ENCODE peak calls at places on chromosomes 16 and 17, in six cellular contexts. T is neural progenitor cell, Y is PC-9, P is adrenal gland, J is esophagus squamous epithelium, S is cardiac muscle cell. D is an unnamed sample.

GRCh38 chr16:12067714-12068401 is 91.3 kb downstream of the SNX29 start:
- DNase-seq in P (peak; percentile 73), J (no peak), T (peak; percentile 77), Y (peak; percentile 59), S (peak; percentile 75), D (no peak)

GRCh38 chr16:19114359-19115147 is 789 bp downstream of the ITPRIPL2 start:
- DNase-seq in T (peak; percentile 44), J (no peak), Y (peak; percentile 55), P (peak; percentile 83), S (no peak), D (peak; percentile 80)

GRCh38 chr17:9905902-9906301 is 831 bp upstream of the RCVRN start:
- DNase-seq in P (no peak), Y (no peak), T (peak; percentile 66), J (no peak), S (peak; percentile 35), D (no peak)

GRCh38 chr17:83180264-83180995 is 101.0 kb downstream of the METRNL start:
- DNase-seq in T (no peak), P (no peak), S (no peak), Y (no peak), J (no peak), D (no peak)

GRCh38 chr16:56558024-56558747 is 6.7 kb upstream of the MT4 start:
- DNase-seq in S (no peak), T (no peak), J (no peak), Y (no peak), P (peak; percentile 66), D (no peak)

GRCh38 chr17:42166196-42166763 is 11.5 kb upstream of the RAB5C start:
- DNase-seq in T (no peak), J (no peak), P (no peak), Y (no peak), S (no peak), D (no peak)

GRCh38 chr17:6757747-6758146 is 1.9 kb downstream of the XAF1 start:
- DNase-seq in Y (peak; percentile 15), S (no peak), T (no peak), P (no peak), J (no peak), D (no peak)

GRCh38 chr17:37527249-37527851 is 37.7 kb downstream of the DUSP14 start:
- DNase-seq in T (peak; percentile 68), S (peak; percentile 61), P (no peak), J (no peak), Y (no peak), D (no peak)

GRCh38 chr16:53695070-53695469 is 8.6 kb downstream of the RPGRIP1L start:
- DNase-seq in J (no peak), P (no peak), S (no peak), Y (no peak), T (no peak), D (no peak)

GRCh38 chr17:32684087-32684828 is 192.7 kb downstream of the MYO1D start:
- DNase-seq in P (no peak), Y (no peak), J (no peak), S (no peak), T (no peak), D (no peak)

GRCh38 chr17:45050680-45051059 is 762 bp downstream of the DCAKD start:
- DNase-seq in S (no peak), J (no peak), T (peak; percentile 45), P (no peak), Y (no peak), D (no peak)

GRCh38 chr17:75806822-75807500 is 22.4 kb downstream of the UNK start:
- DNase-seq in T (no peak), P (peak; percentile 9), S (no peak), J (no peak), Y (no peak), D (no peak)

GRCh38 chr17:51427259-51428255 is 167.2 kb downstream of the UTP18 start:
- DNase-seq in J (no peak), P (no peak), S (no peak), T (no peak), Y (no peak), D (no peak)

GRCh38 chr17:56902350-56902749 is 11.5 kb downstream of the TRIM25 start:
- DNase-seq in S (no peak), Y (no peak), P (no peak), T (no peak), J (no peak), D (no peak)

GRCh38 chr17:17116406-17116805 is 74.1 kb downstream of the MPRIP start:
- DNase-seq in Y (no peak), P (no peak), S (no peak), T (no peak), J (no peak), D (no peak)

GRCh38 chr17:27552467-27552779 is 78.6 kb upstream of the LGALS9 start:
- DNase-seq in Y (peak; percentile 96), J (no peak), P (no peak), S (no peak), T (no peak), D (no peak)

DNA sequence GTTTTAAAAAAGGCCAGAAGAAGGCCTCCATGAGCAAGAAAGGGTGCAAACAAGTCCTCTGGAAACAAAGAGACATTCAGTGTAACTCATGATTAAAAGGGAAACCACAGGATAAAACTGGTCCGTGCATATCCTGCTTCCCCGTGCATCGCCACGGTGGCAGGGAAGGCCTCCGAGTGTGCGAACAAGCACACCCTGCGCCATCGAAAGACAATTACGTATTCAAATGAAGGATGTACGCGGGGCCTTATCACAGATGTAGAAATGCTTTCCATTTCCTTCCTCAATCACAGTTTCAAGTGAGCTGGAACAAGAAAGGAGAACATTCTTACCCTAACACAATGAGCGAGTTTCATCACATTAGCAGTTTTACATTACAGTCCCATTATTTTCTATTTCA is 48.3 kb downstream of the TOX3 start:
- DNase-seq in Y (no peak), T (peak; percentile 37), S (no peak), P (no peak), J (no peak), D (no peak)
- H3K27ac ChIP-seq in Y (no peak overlapping the region), T (peak overlapping the region; percentile 72), S (no peak overlapping the region), P (no peak overlapping the region), J (no peak overlapping the region), D (no peak overlapping the region)

GRCh38 chr17:77434136-77435114 is 293.7 kb downstream of the SEC14L1 start:
- DNase-seq in Y (no peak), S (no peak), P (no peak), T (no peak), J (no peak), D (no peak)
- H3K4me3 ChIP-seq in Y (no peak overlapping the region), S (no peak overlapping the region), P (no peak overlapping the region), T (no peak overlapping the region), J (no peak overlapping the region), D (no peak overlapping the region)

GRCh38 chr16:58684001-58684353 is 593 bp downstream of the SLC38A7 start:
- DNase-seq in T (no peak), Y (no peak), P (peak; percentile 46), J (no peak), S (no peak), D (no peak)
- H3K27ac ChIP-seq in T (no peak overlapping the region), Y (no peak overlapping the region), P (peak overlapping the region; percentile 85), J (peak overlapping the region; percentile 79), S (peak overlapping the region; percentile 77), D (peak overlapping the region; percentile 94)

GRCh38 chr17:50268632-50269287 is 5.5 kb upstream of the TMEM92 start:
- DNase-seq in T (peak; percentile 15), Y (peak; percentile 23), P (peak; percentile 1), S (no peak), J (no peak), D (no peak)

GRCh38 chr17:50268040-50268439 is 6.2 kb upstream of the TMEM92 start:
- DNase-seq in J (no peak), P (peak; percentile 1), T (no peak), S (no peak), Y (peak; percentile 10), D (no peak)

GRCh38 chr17:50271173-50271750 is 3.0 kb upstream of the TMEM92 start:
- DNase-seq in J (no peak), S (no peak), Y (no peak), T (no peak), P (peak; percentile 3), D (no peak)

GRCh38 chr17:50270430-50271172 is 3.7 kb upstream of the TMEM92 start:
- DNase-seq in Y (no peak), T (peak; percentile 50), S (peak; percentile 71), P (peak; percentile 33), J (no peak), D (peak; percentile 60)

GRCh38 chr17:50269477-50270429 is 4.5 kb upstream of the TMEM92 start:
- DNase-seq in T (peak; percentile 75), P (peak; percentile 77), J (no peak), Y (peak; percentile 46), S (peak; percentile 67), D (peak; percentile 70)
- H3K4me3 ChIP-seq in T (no peak overlapping the region), P (no peak overlapping the region), J (no peak overlapping the region), Y (no peak overlapping the region), S (no peak overlapping the region), D (no peak overlapping the region)

DNA sequence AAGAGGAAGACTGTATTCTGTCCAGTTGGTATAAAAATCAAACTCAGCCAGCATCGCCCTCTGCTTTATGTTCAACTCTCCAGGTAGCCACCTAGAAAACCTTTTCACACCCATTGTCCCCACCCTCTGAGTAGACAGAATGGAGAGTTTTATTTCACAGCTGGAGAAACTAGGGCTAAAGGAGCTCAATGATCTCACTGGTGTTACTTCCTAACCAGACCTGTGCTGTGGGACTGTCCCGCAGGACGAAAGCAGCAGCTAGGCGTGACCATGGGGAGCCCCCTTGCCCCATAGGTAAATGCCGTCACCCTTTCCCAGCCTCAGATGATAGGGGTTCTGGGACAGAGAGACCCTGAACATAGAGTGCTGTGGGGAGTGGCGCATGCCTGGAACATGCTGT is 67.7 kb downstream of the CYLD start:
- DNase-seq in J (no peak), Y (no peak), P (no peak), T (no peak), S (no peak), D (no peak)
- H3K27ac ChIP-seq in J (no peak overlapping the region), Y (no peak overlapping the region), P (no peak overlapping the region), T (no peak overlapping the region), S (no peak overlapping the region), D (no peak overlapping the region)